ENCODE peak calls at places on chromosome 5, in eight cellular contexts. Q, U, M, C, H, J, R and W are unnamed samples.

GRCh38 chr5:178425621-178426068 is 164.5 kb downstream of the COL23A1 start:
- DNase-seq in Q (no peak), U (peak), M (no peak), C (no peak), H (no peak), J (no peak), R (no peak), W (no peak)

GRCh38 chr5:31995011-31995410 is 179.1 kb downstream of the GOLPH3 start:
- DNase-seq in Q (no peak), U (no peak), M (peak), C (no peak), H (no peak), J (no peak), R (no peak), W (no peak)

GRCh38 chr5:132313378-132313777 is 19.2 kb downstream of the SLC22A4 start:
- DNase-seq in Q (no peak), U (no peak), M (no peak), C (no peak), H (no peak), J (no peak), R (no peak), W (no peak)

GRCh38 chr5:129945779-129946270 is 41.6 kb downstream of the CHSY3 start:
- DNase-seq in Q (no peak), U (no peak), M (no peak), C (no peak), H (no peak), J (no peak), R (no peak), W (no peak)

GRCh38 chr5:124538196-124538595 is 208.2 kb downstream of the ZNF608 start:
- DNase-seq in Q (no peak), U (no peak), M (no peak), C (no peak), H (no peak), J (no peak), R (no peak), W (no peak)

GRCh38 chr5:110333384-110333783 is 393.1 kb downstream of the TMEM232 start:
- DNase-seq in Q (no peak), U (no peak), M (no peak), C (peak), H (peak), J (no peak), R (no peak), W (no peak)

GRCh38 chr5:35036536-35036935 is 11.2 kb downstream of the AGXT2 start:
- DNase-seq in Q (no peak), U (no peak), M (no peak), C (no peak), H (no peak), J (no peak), R (no peak), W (no peak)

GRCh38 chr5:172790496-172790889 is 19.5 kb upstream of the DUSP1 start:
- DNase-seq in Q (no peak), U (no peak), M (no peak), C (no peak), H (no peak), J (no peak), R (no peak), W (no peak)

GRCh38 chr5:140358738-140359310 is 1.2 kb upstream of the SLC4A9 start:
- DNase-seq in Q (no peak), U (no peak), M (no peak), C (peak), H (peak), J (peak), R (no peak), W (no peak)

GRCh38 chr5:65926893-65927292 is 518 bp downstream of the ERBIN start:
- DNase-seq in Q (no peak), U (no peak), M (no peak), C (peak), H (no peak), J (no peak), R (no peak), W (no peak)

GRCh38 chr5:122310886-122311285 is 1.2 kb upstream of the SNCAIP start:
- DNase-seq in Q (no peak), U (no peak), M (no peak), C (no peak), H (no peak), J (no peak), R (no peak), W (no peak)

GRCh38 chr5:178994580-178995340 is at the start of gene GRM6:
- DNase-seq in Q (no peak), U (no peak), M (no peak), C (peak), H (no peak), J (no peak), R (no peak), W (no peak)

GRCh38 chr5:175734501-175734900 is 76.6 kb downstream of the HRH2 start:
- DNase-seq in Q (peak), U (no peak), M (no peak), C (no peak), H (no peak), J (no peak), R (no peak), W (no peak)

GRCh38 chr5:137192293-137192743 is 306.8 kb downstream of the SPOCK1 start:
- DNase-seq in Q (no peak), U (no peak), M (no peak), C (no peak), H (no peak), J (no peak), R (no peak), W (no peak)

GRCh38 chr5:108728566-108729305 is 19.0 kb upstream of the FER start:
- DNase-seq in Q (no peak), U (no peak), M (peak), C (no peak), H (peak), J (no peak), R (no peak), W (no peak)

GRCh38 chr5:54701179-54701578 is 183.6 kb downstream of the SNX18 start:
- DNase-seq in Q (no peak), U (peak), M (no peak), C (peak), H (no peak), J (no peak), R (no peak), W (no peak)

GRCh38 chr5:42970636-42971559 is 69.2 kb downstream of the ANXA2R start:
- DNase-seq in Q (no peak), U (no peak), M (no peak), C (no peak), H (peak), J (no peak), R (peak), W (no peak)

GRCh38 chr5:68652507-68652906 is 437.0 kb downstream of the PIK3R1 start:
- DNase-seq in Q (no peak), U (no peak), M (no peak), C (no peak), H (no peak), J (no peak), R (no peak), W (no peak)

GRCh38 chr5:31983851-31984250 is 190.3 kb downstream of the GOLPH3 start:
- DNase-seq in Q (no peak), U (no peak), M (no peak), C (peak), H (no peak), J (no peak), R (no peak), W (no peak)

GRCh38 chr5:68683632-68684035 is 410.2 kb upstream of the SLC30A5 start:
- DNase-seq in Q (no peak), U (no peak), M (no peak), C (peak), H (no peak), J (no peak), R (no peak), W (no peak)

GRCh38 chr5:107496466-107496865 is 174.3 kb downstream of the EFNA5 start:
- DNase-seq in Q (no peak), U (no peak), M (no peak), C (no peak), H (no peak), J (no peak), R (no peak), W (no peak)

GRCh38 chr5:13957032-13957645 is 12.7 kb upstream of the DNAH5 start:
- DNase-seq in Q (no peak), U (no peak), M (peak), C (peak), H (peak), J (no peak), R (no peak), W (peak)

GRCh38 chr5:131261483-131261882 is 2.4 kb upstream of the CDC42SE2 start:
- DNase-seq in Q (no peak), U (no peak), M (no peak), C (no peak), H (no peak), J (no peak), R (no peak), W (no peak)

GRCh38 chr5:149030392-149030791 is 32.5 kb downstream of the SH3TC2 start:
- DNase-seq in Q (no peak), U (no peak), M (no peak), C (no peak), H (no peak), J (no peak), R (no peak), W (no peak)

GRCh38 chr5:134769206-134769605 is 10.6 kb downstream of the DDX46 start:
- DNase-seq in Q (no peak), U (no peak), M (no peak), C (no peak), H (no peak), J (peak), R (no peak), W (no peak)

GRCh38 chr5:163564321-163564924 is 59.0 kb downstream of the MAT2B start:
- DNase-seq in Q (no peak), U (no peak), M (peak), C (peak), H (peak), J (peak), R (no peak), W (peak)

GRCh38 chr5:104800440-104801048 is 1238.0 kb upstream of the NUDT12 start:
- DNase-seq in Q (no peak), U (no peak), M (no peak), C (peak), H (peak), J (no peak), R (no peak), W (no peak)

GRCh38 chr5:92504346-92504745 is 1076.7 kb downstream of the NR2F1-AS1 start:
- DNase-seq in Q (no peak), U (no peak), M (no peak), C (no peak), H (no peak), J (no peak), R (no peak), W (no peak)

GRCh38 chr5:154794525-154795234 is 39.5 kb downstream of the LARP1 start:
- DNase-seq in Q (no peak), U (no peak), M (no peak), C (no peak), H (no peak), J (no peak), R (no peak), W (no peak)

GRCh38 chr5:82413302-82414042 is 135.3 kb upstream of the RPS23 start:
- DNase-seq in Q (no peak), U (no peak), M (no peak), C (no peak), H (no peak), J (no peak), R (no peak), W (no peak)

GRCh38 chr5:170155771-170156170 is 50.1 kb downstream of the FOXI1 start:
- DNase-seq in Q (no peak), U (no peak), M (no peak), C (no peak), H (no peak), J (no peak), R (no peak), W (no peak)

GRCh38 chr5:131212471-131213021 is 41.8 kb downstream of the LYRM7 start:
- DNase-seq in Q (no peak), U (no peak), M (peak), C (no peak), H (no peak), J (no peak), R (no peak), W (no peak)

GRCh38 chr5:66015296-66015960 is 89.1 kb downstream of the ERBIN start:
- DNase-seq in Q (no peak), U (no peak), M (no peak), C (no peak), H (no peak), J (no peak), R (no peak), W (no peak)

GRCh38 chr5:1341863-1342262 is 3.0 kb downstream of the CLPTM1L start:
- DNase-seq in Q (no peak), U (no peak), M (peak), C (no peak), H (no peak), J (no peak), R (no peak), W (no peak)

GRCh38 chr5:178526796-178527457 is 63.3 kb downstream of the COL23A1 start:
- DNase-seq in Q (no peak), U (no peak), M (no peak), C (no peak), H (no peak), J (no peak), R (no peak), W (no peak)

GRCh38 chr5:112203229-112203628 is 215.8 kb downstream of the EPB41L4A start:
- DNase-seq in Q (no peak), U (no peak), M (no peak), C (no peak), H (no peak), J (no peak), R (no peak), W (no peak)

GRCh38 chr5:136028090-136028489 is 698 bp upstream of the TGFBI start:
- DNase-seq in Q (no peak), U (no peak), M (no peak), C (no peak), H (no peak), J (no peak), R (no peak), W (no peak)

GRCh38 chr5:42749020-42749419 is 7.6 kb upstream of the CCDC152 start:
- DNase-seq in Q (no peak), U (no peak), M (no peak), C (no peak), H (no peak), J (no peak), R (no peak), W (no peak)

GRCh38 chr5:138464388-138465287 is 641 bp upstream of the EGR1 start:
- DNase-seq in Q (peak), U (peak), M (peak), C (peak), H (peak), J (peak), R (peak), W (peak)
- TF ChIP-seq CTCF in Q (peak), U (peak), M (no peak), C (no peak), H (peak), J (no peak), R (peak), W (peak)

GRCh38 chr5:33299621-33300208 is 141.1 kb upstream of the TARS1 start:
- DNase-seq in Q (no peak), U (no peak), M (peak), C (peak), H (peak), J (no peak), R (no peak), W (no peak)
- TF ChIP-seq CTCF in Q (no peak), U (peak), M (no peak), C (peak), H (no peak), J (peak), R (peak), W (peak)

DNA sequence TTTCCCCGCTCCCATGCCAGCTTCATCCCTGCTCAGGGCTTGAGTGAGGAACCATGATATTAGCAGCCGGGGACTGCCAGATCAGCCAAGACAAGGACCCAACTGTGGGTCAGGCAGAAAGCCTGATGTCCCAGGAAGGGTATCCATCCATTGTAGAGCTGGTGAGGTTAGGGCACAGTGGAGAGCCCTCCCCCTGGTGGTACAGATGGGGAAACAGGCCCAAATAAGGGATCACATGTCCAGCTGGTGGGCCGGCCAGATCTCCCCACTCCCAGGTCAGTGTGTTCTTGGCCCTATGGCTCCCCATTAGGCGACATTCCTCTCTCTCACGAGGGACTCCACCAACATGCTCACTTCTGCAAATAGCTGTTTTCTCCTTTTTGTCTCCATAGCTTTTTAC is 9.0 kb downstream of the CDX1 start:
- DNase-seq in Q (no peak), U (no peak), M (peak), C (peak), H (peak), J (peak), R (no peak), W (no peak)
- TF ChIP-seq CTCF in Q (no peak), U (no peak), M (peak), C (peak), H (peak), J (peak), R (peak), W (peak)

DNA sequence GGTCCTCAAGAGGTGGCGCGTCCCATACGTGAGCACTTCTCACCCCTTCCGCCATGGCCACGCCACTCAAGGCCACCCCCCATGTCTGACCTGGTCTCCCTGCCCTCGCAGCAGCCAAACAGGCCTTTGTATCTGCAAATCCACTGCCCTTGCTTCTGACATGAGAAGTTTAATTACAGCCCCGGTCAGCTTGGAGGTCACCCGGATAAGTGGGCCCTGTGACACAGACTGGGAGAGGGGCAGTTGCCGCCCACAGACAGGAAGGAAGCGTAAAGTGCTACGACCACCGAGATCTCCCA is 44.5 kb upstream of the RNF130 start:
- DNase-seq in Q (peak), U (peak), M (no peak), C (no peak), H (no peak), J (no peak), R (no peak), W (no peak)
- TF ChIP-seq CTCF in Q (no peak), U (no peak), M (no peak), C (no peak), H (no peak), J (no peak), R (no peak), W (no peak)

GRCh38 chr5:53438486-53439472 is 41.6 kb upstream of the FST start:
- DNase-seq in Q (no peak), U (no peak), M (no peak), C (no peak), H (no peak), J (no peak), R (no peak), W (no peak)
- TF ChIP-seq CTCF in Q (no peak), U (no peak), M (no peak), C (no peak), H (no peak), J (no peak), R (no peak), W (peak)